ENCODE peak calls at places on chromosomes 11 and 22, in five cellular contexts. F, Q, X, O and Z are unnamed samples. For H3K4me1, the result is how much of the 10 kb centered on the place peaks cover.

GRCh38 chr11:64305075-64305690 is at the start of gene ESRRA:
- DNase-seq in Q (peak), O (peak), F (peak), X (peak), Z (peak)

GRCh38 chr22:50730013-50730891 is 7.8 kb upstream of the ACR start:
- DNase-seq in O (no peak), F (no peak), X (no peak), Q (no peak), Z (no peak)

GRCh38 chr22:43528601-43529360 is 117.0 kb downstream of the MPPED1 start:
- DNase-seq in Q (no peak), F (no peak), O (peak), X (no peak), Z (no peak)

GRCh38 chr11:3981084-3981633 is 113.4 kb upstream of the RRM1 start:
- DNase-seq in F (no peak), Q (no peak), X (no peak), O (no peak), Z (no peak)

GRCh38 chr22:49052560-49052959 is 775.1 kb downstream of the BRD1 start:
- DNase-seq in Q (no peak), O (no peak), F (no peak), X (no peak), Z (no peak)

GRCh38 chr22:31683181-31684105 is 21.4 kb upstream of the PISD start:
- DNase-seq in Q (peak), O (no peak), X (no peak), F (no peak), Z (no peak)

GRCh38 chr11:44904261-44905080 is 46.2 kb downstream of the TP53I11 start:
- DNase-seq in F (no peak), Q (no peak), X (no peak), O (no peak), Z (no peak)

GRCh38 chr11:34631737-34632104 is 10.8 kb downstream of the EHF start:
- DNase-seq in Q (no peak), X (no peak), O (no peak), F (no peak), Z (peak)

GRCh38 chr11:20668844-20669832 is at the start of gene NELL1:
- DNase-seq in X (peak), F (no peak), O (no peak), Q (peak), Z (no peak)

GRCh38 chr11:34928960-34929680 is 12.7 kb downstream of the PDHX start:
- DNase-seq in O (no peak), X (no peak), Q (no peak), F (no peak), Z (no peak)

GRCh38 chr11:64081663-64082442 is 46.1 kb downstream of the FLRT1 start:
- DNase-seq in O (no peak), F (no peak), Q (no peak), X (no peak), Z (no peak)

GRCh38 chr11:119361056-119361787 is 14.7 kb upstream of the MFRP start:
- DNase-seq in O (no peak), Q (peak), F (no peak), X (peak), Z (peak)

GRCh38 chr11:91173701-91174100 is 950.9 kb upstream of the CHORDC1 start:
- DNase-seq in Q (peak), F (no peak), O (no peak), X (no peak), Z (peak)

GRCh38 chr11:121895919-121896318 is 220.1 kb downstream of the BLID start:
- DNase-seq in X (no peak), F (no peak), Q (peak), O (no peak), Z (peak)

GRCh38 chr11:123303924-123304323 is 108.9 kb upstream of the CLMP start:
- DNase-seq in O (no peak), Q (no peak), F (no peak), X (no peak), Z (no peak)

GRCh38 chr11:130314184-130314748 is 451 bp downstream of the ZBTB44 start:
- DNase-seq in Q (peak), F (no peak), X (peak), O (no peak), Z (peak)

GRCh38 chr11:129141748-129142475 is 50.2 kb downstream of the ARHGAP32 start:
- DNase-seq in O (no peak), F (no peak), X (no peak), Q (peak), Z (peak)

GRCh38 chr22:38704568-38705234 is 1.0 kb upstream of the GTPBP1 start:
- DNase-seq in Q (peak), X (no peak), F (no peak), O (no peak), Z (no peak)

GRCh38 chr11:126393143-126393542 is 37.7 kb downstream of the ST3GAL4 start:
- DNase-seq in X (no peak), F (no peak), O (peak), Q (no peak), Z (no peak)

GRCh38 chr11:46240371-46240770 is 37.1 kb upstream of the CREB3L1 start:
- DNase-seq in X (no peak), O (no peak), F (no peak), Q (no peak), Z (no peak)

GRCh38 chr22:44807915-44808690 is 55.7 kb downstream of the ARHGAP8 start:
- DNase-seq in F (no peak), O (peak), Q (no peak), X (no peak), Z (no peak)

GRCh38 chr11:73889019-73889418 is 12.2 kb downstream of the PAAF1 start:
- DNase-seq in F (no peak), O (no peak), X (no peak), Q (peak), Z (peak)

GRCh38 chr11:122220321-122220720 is 104.3 kb upstream of the BLID start:
- DNase-seq in Q (no peak), O (no peak), X (no peak), F (no peak), Z (no peak)

GRCh38 chr11:13429288-13429687 is 33.7 kb downstream of the BTBD10 start:
- DNase-seq in O (no peak), Q (no peak), F (no peak), X (no peak), Z (no peak)

GRCh38 chr11:123152951-123153350 is 42.1 kb downstream of the CLMP start:
- DNase-seq in Q (no peak), X (no peak), F (no peak), O (no peak), Z (no peak)

GRCh38 chr11:33258631-33259184 is 1.5 kb downstream of the HIPK3 start:
- DNase-seq in O (no peak), Q (peak), X (no peak), F (no peak), Z (peak)

GRCh38 chr11:109140857-109141515 is 281.0 kb upstream of the C11orf87 start:
- DNase-seq in X (no peak), F (no peak), O (no peak), Q (no peak), Z (no peak)

GRCh38 chr11:63537293-63538101 is 889 bp downstream of the PLAAT4 start:
- DNase-seq in X (no peak), O (peak), Q (no peak), F (no peak), Z (no peak)

GRCh38 chr11:68106165-68106940 is 14.8 kb downstream of the CHKA start:
- DNase-seq in Q (peak), X (peak), F (no peak), O (no peak), Z (no peak)

GRCh38 chr11:46330154-46330886 is 16.9 kb upstream of the DGKZ start:
- DNase-seq in O (peak), Q (no peak), X (no peak), F (no peak), Z (no peak)

DNA sequence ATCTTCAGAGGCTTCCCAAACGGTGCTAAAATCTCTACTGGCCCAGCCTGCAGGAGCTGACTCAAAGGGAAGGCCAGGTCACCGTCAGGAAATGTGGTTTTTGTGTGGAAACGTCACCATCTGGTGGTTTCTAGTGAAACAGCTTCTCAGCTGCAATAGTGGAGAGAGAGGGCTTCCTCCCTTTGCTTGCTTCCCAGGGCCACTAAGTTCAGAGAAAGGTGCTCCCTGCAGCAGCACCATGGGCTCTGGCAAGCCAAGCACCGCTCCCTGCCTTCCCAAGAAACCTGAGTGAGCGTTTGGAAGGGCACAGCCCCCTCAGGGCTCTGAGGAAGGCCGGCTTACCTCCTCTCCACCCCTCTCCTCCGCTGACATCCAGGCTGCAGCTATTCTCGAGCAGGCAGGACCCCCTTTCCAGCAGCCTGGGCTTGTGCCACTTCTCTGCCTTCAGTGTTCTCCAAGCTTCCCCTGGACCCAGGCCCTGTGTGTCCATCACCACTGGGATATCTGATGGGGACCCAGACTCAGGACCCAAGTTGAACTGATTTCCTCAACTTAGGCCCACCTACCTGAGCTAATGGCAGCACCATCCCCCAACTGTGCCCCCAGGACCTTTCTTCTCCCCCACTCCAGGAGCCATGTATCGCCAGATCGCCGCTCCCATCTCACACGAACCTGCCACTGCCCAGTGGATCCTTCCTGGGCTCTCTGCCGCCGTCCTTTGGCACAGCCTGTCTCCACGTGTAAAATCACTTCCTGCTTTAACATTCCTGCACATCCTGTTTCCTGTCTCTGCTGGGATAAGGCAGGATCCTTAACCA is 9.8 kb downstream of the SPATA19 start:
- DNase-seq in F (peak), X (peak), Q (peak), O (peak), Z (peak)
- H3K4me1 ChIP-seq in F (under half), X (under half), Q (under half), O (under half), Z (under half)

GRCh38 chr11:92227233-92227593 is 2.6 kb downstream of the FAT3 start:
- DNase-seq in Q (no peak), O (no peak), F (no peak), X (no peak), Z (no peak)

GRCh38 chr11:92225563-92226308 is 1.1 kb downstream of the FAT3 start:
- DNase-seq in O (no peak), X (peak), Q (peak), F (no peak), Z (no peak)

GRCh38 chr11:92225206-92225562 is 566 bp downstream of the FAT3 start:
- DNase-seq in X (peak), F (no peak), O (no peak), Q (peak), Z (no peak)

GRCh38 chr11:92226331-92227232 is 2.0 kb downstream of the FAT3 start:
- DNase-seq in O (no peak), X (peak), Q (peak), F (no peak), Z (no peak)

GRCh38 chr11:92227954-92228935 is 3.6 kb downstream of the FAT3 start:
- DNase-seq in O (no peak), X (no peak), Q (no peak), F (no peak), Z (no peak)
- TF ChIP-seq EZH2 in O (no peak), X (no peak), Q (no peak), F (no peak), Z (no peak)

GRCh38 chr11:72780291-72781062 is 13.4 kb downstream of the STARD10 start:
- DNase-seq in Q (peak), F (no peak), O (no peak), X (no peak), Z (no peak)
- H3K4me1 ChIP-seq in Q (under half), F (under half), O (under half), X (half or more), Z (under half)

DNA sequence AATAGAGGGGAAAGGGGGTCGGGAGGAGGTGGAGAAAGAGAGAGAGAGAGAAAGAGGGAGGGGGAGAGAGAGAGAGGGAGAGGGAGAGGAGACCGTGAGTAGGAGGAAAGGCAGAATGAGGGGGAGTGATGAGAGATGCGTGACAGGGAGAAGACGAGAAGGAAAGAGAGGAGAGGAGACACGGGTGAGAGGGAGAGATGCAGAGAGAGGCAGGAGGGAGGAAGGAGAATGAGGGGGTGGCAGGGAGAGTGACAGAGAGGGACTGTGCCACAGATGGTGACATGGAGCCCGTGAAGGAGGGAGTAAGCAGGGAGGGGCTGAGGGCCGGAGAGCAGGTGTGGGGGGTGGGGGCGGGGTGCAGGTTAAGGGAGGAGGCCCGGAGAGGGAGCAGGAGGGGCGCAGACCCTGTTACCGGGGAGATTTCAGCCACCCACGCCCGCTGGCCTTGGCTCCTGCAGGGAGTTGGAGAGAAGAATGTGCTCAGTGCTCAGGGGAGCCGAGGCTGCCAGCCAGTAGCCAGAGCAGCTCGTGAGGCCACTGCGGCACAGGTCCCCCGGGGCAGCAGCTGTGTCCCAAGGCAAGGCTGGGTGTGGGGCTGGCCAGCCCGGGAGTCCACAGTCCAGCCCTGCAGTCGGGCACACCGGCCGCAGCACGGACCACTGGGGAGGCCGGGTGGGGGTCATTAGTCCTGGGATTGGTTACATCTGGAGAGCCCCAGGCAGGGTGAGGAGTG is at the start of gene SSTR3:
- DNase-seq in Q (no peak), F (no peak), X (peak), O (no peak), Z (no peak)
- TF ChIP-seq EZH2 in Q (no peak), F (no peak), X (no peak), O (no peak), Z (no peak)